ENCODE peak calls at places on chromosomes 5 and 9, in six cellular contexts. E, T, C, Q, Z and R are unnamed samples.

GRCh38 chr5:88967633-88968585 is 84.9 kb upstream of the MEF2C start:
- DNase-seq in E (no peak), T (no peak), C (no peak), Q (no peak), Z (no peak), R (no peak)

GRCh38 chr5:143140492-143141231 is 262.8 kb downstream of the NR3C1 start:
- DNase-seq in E (no peak), T (no peak), C (no peak), Q (no peak), Z (no peak), R (no peak)

GRCh38 chr9:100341889-100342288 is 10.9 kb downstream of the TEX10 start:
- DNase-seq in E (no peak), T (no peak), C (no peak), Q (no peak), Z (no peak), R (no peak)

GRCh38 chr9:132235894-132236661 is 74.2 kb downstream of the NTNG2 start:
- DNase-seq in E (no peak), T (peak), C (peak), Q (peak), Z (no peak), R (peak)

GRCh38 chr9:31541626-31542025 is 842.8 kb upstream of the ACO1 start:
- DNase-seq in E (no peak), T (no peak), C (peak), Q (no peak), Z (no peak), R (no peak)

GRCh38 chr5:175344331-175345200 is 99.4 kb downstream of the DRD1 start:
- DNase-seq in E (no peak), T (no peak), C (peak), Q (no peak), Z (no peak), R (no peak)

GRCh38 chr5:55986931-55987330 is 7.8 kb downstream of the IL6ST start:
- DNase-seq in E (no peak), T (no peak), C (no peak), Q (no peak), Z (no peak), R (no peak)

GRCh38 chr5:135880278-135880677 is 15.4 kb downstream of the IL9 start:
- DNase-seq in E (no peak), T (peak), C (no peak), Q (no peak), Z (no peak), R (no peak)

GRCh38 chr5:33120671-33121070 is 320.1 kb upstream of the TARS1 start:
- DNase-seq in E (no peak), T (no peak), C (peak), Q (no peak), Z (no peak), R (no peak)

GRCh38 chr5:95712347-95712958 is 18.7 kb upstream of the RHOBTB3 start:
- DNase-seq in E (no peak), T (no peak), C (peak), Q (no peak), Z (no peak), R (no peak)

GRCh38 chr5:36369092-36369737 is 67.5 kb upstream of the RANBP3L start:
- DNase-seq in E (no peak), T (no peak), C (peak), Q (no peak), Z (no peak), R (no peak)

GRCh38 chr9:128323192-128323730 is 622 bp downstream of the COQ4 start:
- DNase-seq in E (no peak), T (no peak), C (peak), Q (no peak), Z (no peak), R (no peak)

GRCh38 chr9:121807918-121808278 is 156.5 kb downstream of the DAB2IP start:
- DNase-seq in E (no peak), T (no peak), C (peak), Q (no peak), Z (no peak), R (no peak)

GRCh38 chr5:76388791-76389512 is 14.1 kb upstream of the IQGAP2 start:
- DNase-seq in E (no peak), T (no peak), C (no peak), Q (no peak), Z (no peak), R (no peak)

GRCh38 chr9:108622467-108622866 is 233.3 kb downstream of the ACTL7B start:
- DNase-seq in E (no peak), T (no peak), C (peak), Q (no peak), Z (no peak), R (no peak)

GRCh38 chr5:132310141-132310834 is 16.1 kb downstream of the SLC22A4 start:
- DNase-seq in E (no peak), T (no peak), C (no peak), Q (no peak), Z (no peak), R (no peak)

GRCh38 chr5:14102666-14103065 is 40.5 kb upstream of the TRIO start:
- DNase-seq in E (no peak), T (no peak), C (no peak), Q (no peak), Z (no peak), R (no peak)

GRCh38 chr9:113556877-113557593 is 93.5 kb downstream of the RGS3 start:
- DNase-seq in E (peak), T (no peak), C (no peak), Q (peak), Z (no peak), R (no peak)

GRCh38 chr5:67204821-67205220 is 8.2 kb upstream of the CD180 start:
- DNase-seq in E (no peak), T (no peak), C (no peak), Q (no peak), Z (no peak), R (no peak)

GRCh38 chr5:169655353-169655752 is 18.3 kb downstream of the DOCK2 start:
- DNase-seq in E (no peak), T (no peak), C (no peak), Q (no peak), Z (no peak), R (no peak)

GRCh38 chr5:34656700-34657549 is 797 bp downstream of the RAI14 start:
- DNase-seq in E (no peak), T (no peak), C (peak), Q (peak), Z (peak), R (no peak)

GRCh38 chr5:137278476-137278875 is 220.7 kb downstream of the SPOCK1 start:
- DNase-seq in E (no peak), T (no peak), C (peak), Q (no peak), Z (no peak), R (no peak)

GRCh38 chr5:177426566-177427210 is at the start of gene GRK6:
- DNase-seq in E (no peak), T (peak), C (no peak), Q (peak), Z (peak), R (no peak)

GRCh38 chr5:60945760-60946253 is 802 bp downstream of the NDUFAF2 start:
- DNase-seq in E (peak), T (no peak), C (peak), Q (peak), Z (peak), R (no peak)

GRCh38 chr9:76401580-76402354 is 7.5 kb upstream of the RFK start:
- DNase-seq in E (no peak), T (no peak), C (no peak), Q (no peak), Z (no peak), R (no peak)
- TF ChIP-seq CTCF in E (no peak), T (no peak), C (no peak), Q (no peak), Z (no peak), R (no peak)

DNA sequence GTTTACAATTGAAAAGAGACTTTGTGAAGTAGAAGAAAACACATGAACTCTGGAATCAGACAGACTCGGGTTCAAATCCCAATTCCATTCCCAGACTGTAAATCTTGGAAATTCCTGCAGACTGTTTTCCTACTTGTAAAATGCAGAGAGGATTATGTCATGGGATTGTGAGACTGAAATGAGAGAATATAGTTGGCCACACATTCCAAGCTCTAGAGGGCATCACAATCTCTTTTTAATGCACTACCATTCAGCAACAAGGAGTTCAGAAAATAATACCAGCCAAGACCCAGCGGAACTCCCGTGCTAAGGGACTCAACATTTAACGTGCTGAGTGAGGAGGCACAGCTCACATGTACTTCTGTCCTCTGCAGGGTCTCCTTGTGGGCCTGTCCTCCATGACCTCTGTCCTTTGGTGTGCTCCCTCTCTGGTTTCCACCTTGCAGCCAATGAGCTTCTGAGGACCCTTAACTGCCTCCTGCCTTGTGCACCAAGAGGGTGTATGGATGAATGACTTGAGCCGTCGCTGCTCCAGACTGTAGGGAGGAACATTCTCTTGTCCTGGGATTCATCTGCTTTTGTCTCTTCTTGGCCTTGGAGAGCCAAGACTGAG is 263.5 kb downstream of the NTRK2 start:
- DNase-seq in E (no peak), T (no peak), C (peak), Q (no peak), Z (no peak), R (no peak)
- TF ChIP-seq CTCF in E (peak), T (no peak), C (peak), Q (no peak), Z (no peak), R (no peak)

DNA sequence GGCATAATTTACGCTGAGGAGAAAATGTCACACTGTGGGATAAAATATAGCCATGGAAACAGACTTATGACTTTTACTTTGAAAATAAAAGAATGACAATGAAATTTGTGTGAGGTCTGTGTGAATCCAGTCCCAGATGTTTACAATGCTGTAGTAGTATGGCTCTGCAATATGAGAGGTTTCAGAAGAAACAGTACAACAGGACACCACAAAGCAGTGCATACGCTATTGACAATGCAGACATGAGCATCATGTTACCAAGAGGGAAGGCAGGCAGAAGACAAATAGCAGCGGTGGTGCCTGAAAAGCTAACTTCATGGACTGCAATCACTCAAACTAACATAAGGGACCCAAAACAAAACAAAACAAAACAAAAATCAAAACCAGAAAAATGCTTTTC is 1.8 kb downstream of the FGF10 start:
- DNase-seq in E (no peak), T (no peak), C (no peak), Q (no peak), Z (no peak), R (no peak)
- TF ChIP-seq CTCF in E (no peak), T (no peak), C (no peak), Q (no peak), Z (no peak), R (no peak)

GRCh38 chr5:153629027-153629426 is 138.6 kb downstream of the GRIA1 start:
- DNase-seq in E (peak), T (peak), C (peak), Q (no peak), Z (no peak), R (no peak)
- TF ChIP-seq CTCF in E (no peak), T (no peak), C (peak), Q (no peak), Z (no peak), R (no peak)

GRCh38 chr9:12424243-12424642 is 268.9 kb upstream of the TYRP1 start:
- DNase-seq in E (no peak), T (no peak), C (peak), Q (no peak), Z (no peak), R (no peak)

DNA sequence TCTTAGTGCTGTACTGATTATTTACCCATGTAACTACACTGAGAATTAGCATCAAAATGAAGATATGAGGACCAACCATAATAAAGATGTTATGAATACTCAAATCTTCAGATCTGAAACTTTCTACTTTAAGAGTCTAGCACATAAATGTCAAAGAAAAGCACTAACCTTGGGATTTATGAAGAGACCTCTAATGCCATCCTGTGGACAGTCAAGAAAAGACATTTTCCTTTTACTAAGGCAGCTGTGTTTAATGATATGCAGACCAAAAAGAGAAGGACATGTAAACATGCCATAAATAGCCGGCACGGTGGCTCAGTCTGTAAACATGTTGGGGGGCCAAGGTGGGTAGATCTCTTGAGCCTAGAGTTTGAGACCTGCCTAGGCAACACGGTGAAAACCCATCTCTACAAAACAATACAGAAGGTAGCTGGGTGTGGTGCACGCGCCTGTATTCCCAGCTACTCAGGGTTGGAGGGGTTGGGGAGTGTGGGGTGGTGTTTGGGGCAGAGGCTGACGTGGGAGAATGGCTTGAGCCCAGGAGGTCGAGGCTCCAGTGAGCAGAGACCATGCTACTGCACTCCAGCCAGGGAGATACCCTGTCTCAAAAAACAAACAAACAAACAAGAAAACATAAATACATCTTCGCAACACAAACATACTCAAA is 266.9 kb upstream of the TYRP1 start:
- DNase-seq in E (no peak), T (no peak), C (peak), Q (no peak), Z (no peak), R (no peak)
- TF ChIP-seq CTCF in E (no peak), T (no peak), C (peak), Q (no peak), Z (no peak), R (no peak)

GRCh38 chr9:90140131-90140818 is 502.3 kb downstream of the DIRAS2 start:
- DNase-seq in E (no peak), T (no peak), C (no peak), Q (no peak), Z (peak), R (no peak)
- TF ChIP-seq CTCF in E (no peak), T (no peak), C (no peak), Q (no peak), Z (no peak), R (no peak)